ENCODE peak calls at places on chromosomes 16 and 17, in six cellular contexts. Q, D, V, R, W and N are unnamed samples.

GRCh38 chr17:54085934-54086333 is 263.2 kb downstream of the KIF2B start:
- DNase-seq in W (peak; percentile 9), Q (no peak), D (no peak), V (no peak), R (no peak), N (no peak)

GRCh38 chr16:82694239-82694874 is 67.6 kb downstream of the CDH13 start:
- DNase-seq in R (no peak), D (peak; percentile 85), W (no peak), V (no peak), Q (no peak), N (peak; percentile 41)

GRCh38 chr16:56708821-56709685 is 20.9 kb upstream of the NUP93 start:
- DNase-seq in R (peak; percentile 87), D (no peak), W (no peak), V (no peak), Q (no peak), N (no peak)

GRCh38 chr17:48330877-48331276 is 99.1 kb downstream of the SKAP1 start:
- DNase-seq in V (no peak), Q (no peak), D (no peak), W (no peak), R (no peak), N (no peak)

GRCh38 chr17:17511971-17512858 is 16.0 kb upstream of the RASD1 start:
- DNase-seq in R (no peak), W (no peak), D (peak; percentile 93), V (peak; percentile 39), Q (no peak), N (peak; percentile 77)

GRCh38 chr17:80123791-80124190 is 22.4 kb downstream of the GAA start:
- DNase-seq in R (no peak), W (no peak), Q (no peak), D (peak; percentile 75), V (no peak), N (peak; percentile 76)

GRCh38 chr17:80101946-80102706 is 745 bp downstream of the GAA start:
- DNase-seq in D (peak; percentile 77), R (peak; percentile 25), W (peak; percentile 30), Q (no peak), V (no peak), N (peak; percentile 31)

GRCh38 chr17:77649717-77650211 is 308.7 kb upstream of the TNRC6C start:
- DNase-seq in W (no peak), Q (no peak), D (no peak), V (peak; percentile 41), R (peak; percentile 27), N (no peak)

GRCh38 chr16:27233731-27234130 is 30.4 kb downstream of the KDM8 start:
- DNase-seq in D (no peak), Q (no peak), W (no peak), R (no peak), V (no peak), N (no peak)

GRCh38 chr17:17781591-17782424 is 55.0 kb downstream of the SREBF1 start:
- DNase-seq in W (peak; percentile 95), Q (peak; percentile 65), R (peak; percentile 49), V (peak; percentile 51), D (peak; percentile 52), N (peak; percentile 65)

GRCh38 chr17:75367312-75367711 is 38.2 kb downstream of the GRB2 start:
- DNase-seq in R (no peak), D (peak; percentile 51), W (no peak), Q (no peak), V (peak; percentile 40), N (peak; percentile 22)

GRCh38 chr16:23509763-23510153 is 536 bp downstream of the GGA2 start:
- DNase-seq in W (peak; percentile 72), R (no peak), D (peak; percentile 39), Q (no peak), V (no peak), N (peak; percentile 37)

GRCh38 chr16:35425270-35425669 is 1965.9 kb downstream of the TP53TG3F start:
- DNase-seq in W (no peak), Q (no peak), R (no peak), D (no peak), V (no peak), N (no peak)

GRCh38 chr17:58267347-58268324 is 13.1 kb downstream of the MPO start:
- DNase-seq in R (no peak), D (no peak), Q (no peak), V (no peak), W (no peak), N (no peak)

GRCh38 chr17:68694791-68695485 is 93.8 kb upstream of the FAM20A start:
- DNase-seq in Q (no peak), D (no peak), V (no peak), R (no peak), W (no peak), N (peak; percentile 11)

GRCh38 chr17:74089869-74090464 is 113.5 kb upstream of the RPL38 start:
- DNase-seq in Q (peak; percentile 69), D (no peak), V (peak; percentile 79), W (peak; percentile 53), R (peak; percentile 67), N (peak; percentile 55)

GRCh38 chr17:66468241-66469087 is 166.1 kb downstream of the PRKCA start:
- DNase-seq in D (peak; percentile 26), R (peak; percentile 41), W (no peak), V (peak; percentile 27), Q (no peak), N (peak; percentile 41)

GRCh38 chr16:86029131-86029741 is 130.3 kb downstream of the IRF8 start:
- DNase-seq in V (no peak), Q (peak; percentile 36), W (no peak), R (peak; percentile 41), D (peak; percentile 68), N (peak; percentile 53)
- H3K4me3 ChIP-seq in V (no peak overlapping the region), Q (no peak overlapping the region), W (no peak overlapping the region), R (no peak overlapping the region), D (no peak overlapping the region), N (no peak overlapping the region)

GRCh38 chr16:720507-720989 is 398 bp upstream of the ANTKMT start:
- DNase-seq in Q (peak; percentile 46), V (peak; percentile 84), D (peak; percentile 70), R (no peak), W (peak; percentile 78), N (peak; percentile 80)
- TF ChIP-seq CTCF in Q (no peak), V (peak; percentile 30), D (peak; percentile 42), R (peak; percentile 21), W (peak; percentile 24), N (no peak)

GRCh38 chr16:57892041-57892440 is 78.9 kb downstream of the CNGB1 start:
- DNase-seq in Q (no peak), W (no peak), R (no peak), V (no peak), D (peak; percentile 69), N (peak; percentile 98)
- H3K4me3 ChIP-seq in Q (no peak overlapping the region), W (no peak overlapping the region), R (no peak overlapping the region), V (no peak overlapping the region), D (no peak overlapping the region), N (no peak overlapping the region)

GRCh38 chr17:6094926-6095325 is 24.7 kb downstream of the WSCD1 start:
- DNase-seq in R (no peak), D (no peak), W (no peak), Q (no peak), V (no peak), N (no peak)
- TF ChIP-seq CTCF in R (no peak), D (no peak), W (no peak), Q (no peak), V (no peak), N (no peak)

GRCh38 chr16:707062-707538 is 1.5 kb upstream of the FBXL16 start:
- DNase-seq in R (no peak), D (no peak), V (peak; percentile 57), Q (no peak), W (no peak), N (no peak)
- H3K4me3 ChIP-seq in R (no peak overlapping the region), D (no peak overlapping the region), V (peak overlapping the region; percentile 59), Q (no peak overlapping the region), W (no peak overlapping the region), N (no peak overlapping the region)

GRCh38 chr17:38749222-38750043 is 1.3 kb upstream of the PCGF2 start:
- DNase-seq in Q (peak; percentile 84), W (peak; percentile 83), V (peak; percentile 92), D (peak; percentile 52), R (no peak), N (peak; percentile 87)
- TF ChIP-seq CTCF in Q (no peak), W (no peak), V (no peak), D (no peak), R (no peak), N (no peak)

GRCh38 chr17:82531431-82531881 is 11.9 kb downstream of the FOXK2 start:
- DNase-seq in D (peak; percentile 92), Q (no peak), W (no peak), V (no peak), R (no peak), N (peak; percentile 82)

GRCh38 chr17:82534401-82534812 is 14.9 kb downstream of the FOXK2 start:
- DNase-seq in W (no peak), R (no peak), V (no peak), D (no peak), Q (no peak), N (no peak)

GRCh38 chr17:82542439-82542838 is 22.9 kb downstream of the FOXK2 start:
- DNase-seq in Q (no peak), W (no peak), D (no peak), R (no peak), V (no peak), N (no peak)

DNA sequence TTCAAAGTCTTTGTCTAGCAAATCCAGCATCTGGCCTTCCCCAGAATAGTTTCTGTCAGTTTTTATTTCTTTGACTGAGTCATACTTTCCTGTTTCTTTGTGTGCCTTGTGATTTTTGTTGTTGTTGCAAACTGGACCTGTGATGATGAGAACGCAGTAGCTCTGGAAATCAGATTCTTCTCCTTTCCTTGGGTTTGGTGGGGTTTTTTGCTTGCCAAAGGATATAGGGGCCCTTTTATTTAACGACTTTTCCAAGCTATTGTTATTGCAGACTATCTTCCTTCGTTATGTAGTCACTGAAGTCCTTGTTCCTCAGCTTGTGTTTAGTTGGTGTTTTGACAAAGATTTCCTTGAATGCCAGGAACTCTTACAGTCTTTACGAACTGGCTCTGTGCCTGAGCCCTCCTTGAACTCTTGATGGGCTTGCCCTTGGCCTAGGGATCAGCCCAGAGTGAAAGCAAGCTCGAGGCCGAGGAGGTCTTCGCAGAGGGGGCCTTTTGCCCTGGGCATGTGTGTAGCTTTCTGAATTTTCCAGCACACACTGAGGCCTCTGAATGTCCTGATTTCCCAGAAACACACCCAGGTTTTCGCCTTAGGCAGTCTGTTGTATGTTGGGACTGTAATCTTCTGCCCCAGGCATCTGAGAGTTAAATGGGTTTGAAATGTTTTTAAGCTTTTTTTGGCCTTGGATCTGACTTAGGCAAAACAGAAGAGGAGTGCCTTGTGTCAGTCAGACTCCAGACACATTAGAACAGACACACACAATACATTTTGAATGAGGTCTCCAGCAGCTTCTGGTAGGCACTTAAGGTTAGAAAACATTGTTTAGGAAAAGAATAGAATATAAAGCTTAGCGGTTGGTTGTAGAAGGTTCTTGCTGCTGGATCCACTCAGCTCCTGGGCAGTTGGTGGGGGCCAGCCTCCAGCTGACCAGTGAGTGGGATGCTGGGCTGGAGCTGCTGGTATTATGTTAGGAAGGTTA is 17.0 kb downstream of the FOXK2 start:
- DNase-seq in Q (no peak), V (no peak), D (peak; percentile 86), W (peak; percentile 47), R (no peak), N (peak; percentile 87)
- H3K4me3 ChIP-seq in Q (no peak overlapping the region), V (no peak overlapping the region), D (peak overlapping the region; percentile 5), W (no peak overlapping the region), R (no peak overlapping the region), N (no peak overlapping the region)